ENCODE peak calls at places on chromosomes 3 and 15, in four cellular contexts. J is uterus, S is MM.1S, Q is left ventricle myocardium inferior. N is an unnamed sample.

GRCh38 chr3:66354561-66354960 is 133.8 kb downstream of the SLC25A26 start:
- DNase-seq in J (no peak), S (no peak), Q (no peak), N (no peak)

GRCh38 chr3:152835311-152836102 is 576 bp downstream of the P2RY1 start:
- DNase-seq in Q (peak), S (peak), J (peak), N (peak)

GRCh38 chr3:157529751-157530150 is 26.5 kb upstream of the VEPH1 start:
- DNase-seq in S (no peak), Q (no peak), J (no peak), N (no peak)

GRCh38 chr3:9251055-9251786 is 1.8 kb upstream of the SRGAP3 start:
- DNase-seq in S (no peak), Q (peak), J (no peak), N (no peak)

GRCh38 chr3:142077859-142078500 is 71.4 kb downstream of the TFDP2 start:
- DNase-seq in Q (no peak), J (no peak), S (no peak), N (no peak)

GRCh38 chr15:92521624-92522008 is 127.9 kb downstream of the ST8SIA2 start:
- DNase-seq in J (peak), Q (peak), S (peak), N (peak)

GRCh38 chr15:56032366-56032765 is 39.0 kb upstream of the NEDD4 start:
- DNase-seq in S (no peak), J (no peak), Q (no peak), N (peak)

GRCh38 chr3:36823806-36824205 is 59.5 kb upstream of the DCLK3 start:
- DNase-seq in S (no peak), Q (no peak), J (no peak), N (no peak)

GRCh38 chr3:39413691-39414420 is 7.3 kb downstream of the RPSA start:
- DNase-seq in Q (no peak), S (no peak), J (no peak), N (no peak)

GRCh38 chr3:13022348-13023250 is 50.6 kb downstream of the IQSEC1 start:
- DNase-seq in J (peak), Q (peak), S (no peak), N (peak)

GRCh38 chr3:133491481-133492059 is 81.9 kb upstream of the CDV3 start:
- DNase-seq in S (peak), J (no peak), Q (no peak), N (no peak)

GRCh38 chr3:68007621-68008226 is 353.3 kb upstream of the SUCLG2 start:
- DNase-seq in J (no peak), S (no peak), Q (no peak), N (peak)

GRCh38 chr3:14787630-14788029 is 31.1 kb upstream of the FGD5 start:
- DNase-seq in J (no peak), S (no peak), Q (no peak), N (peak)

GRCh38 chr15:80777137-80777536 is 2.0 kb upstream of the CEMIP start:
- DNase-seq in J (peak), S (no peak), Q (no peak), N (peak)

GRCh38 chr3:184846500-184846899 is 34.5 kb downstream of the VPS8 start:
- DNase-seq in S (no peak), Q (no peak), J (no peak), N (no peak)

GRCh38 chr3:175664911-175665310 is 805.8 kb downstream of the NAALADL2 start:
- DNase-seq in J (no peak), Q (no peak), S (no peak), N (no peak)

GRCh38 chr15:59371458-59372351 is 966 bp downstream of the MYO1E start:
- DNase-seq in Q (peak), J (peak), S (no peak), N (peak)

GRCh38 chr3:102024270-102024904 is 175.1 kb downstream of the NFKBIZ start:
- DNase-seq in J (no peak), S (no peak), Q (no peak), N (no peak)

GRCh38 chr3:81749285-81749684 is 12.2 kb downstream of the GBE1 start:
- DNase-seq in S (no peak), Q (no peak), J (no peak), N (no peak)

GRCh38 chr15:59741274-59741906 is 52.3 kb upstream of the BNIP2 start:
- DNase-seq in S (peak), Q (no peak), J (no peak), N (peak)

GRCh38 chr3:72338942-72339749 is 509.1 kb downstream of the SHQ1 start:
- DNase-seq in Q (peak), S (no peak), J (peak), N (peak)

GRCh38 chr3:14280326-14280725 is 101.7 kb downstream of the LSM3 start:
- DNase-seq in J (no peak), Q (no peak), S (no peak), N (no peak)

GRCh38 chr3:55434789-55435188 is 52.3 kb downstream of the WNT5A start:
- DNase-seq in J (no peak), Q (no peak), S (peak), N (no peak)

GRCh38 chr15:80396094-80396493 is 8.1 kb upstream of the ARNT2 start:
- DNase-seq in J (no peak), S (no peak), Q (no peak), N (no peak)

DNA sequence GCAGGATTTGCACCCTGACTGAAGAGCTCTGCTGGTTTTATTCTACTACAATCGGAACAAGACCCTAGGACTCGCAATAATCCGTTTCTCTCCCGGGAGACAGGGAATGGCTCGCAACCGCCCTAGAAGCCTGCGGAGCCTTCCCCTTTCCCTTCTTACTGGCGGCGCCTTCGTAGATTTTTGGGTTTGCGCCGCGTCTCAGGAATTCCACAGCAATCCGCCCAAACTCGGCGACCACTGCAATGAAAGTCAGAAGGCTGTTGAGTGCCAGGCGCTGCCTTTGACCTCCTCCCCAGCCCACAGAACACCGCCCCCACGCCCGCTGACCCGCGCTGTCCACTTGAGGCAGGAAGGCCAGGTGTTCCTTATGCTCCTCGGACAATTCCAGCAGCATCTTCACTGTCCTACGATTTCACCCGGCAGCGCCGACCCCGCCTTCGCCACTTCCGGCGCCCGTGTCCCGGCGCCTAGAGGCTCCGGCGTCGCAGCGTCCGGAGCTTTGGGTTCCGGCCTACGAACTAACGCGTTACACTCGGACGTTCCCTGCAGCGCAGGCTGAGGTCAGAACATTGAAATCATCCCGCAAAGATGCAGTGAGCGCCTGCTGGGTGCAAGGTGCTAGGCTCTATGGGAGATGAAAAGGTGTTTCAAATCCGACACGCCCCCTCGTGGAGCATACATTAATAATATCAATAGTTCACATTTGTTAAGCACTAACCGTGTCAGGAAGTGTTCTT is at the start of gene COMMD2:
- DNase-seq in J (peak), Q (peak), S (peak), N (peak)
- TF ChIP-seq CTCF in J (peak), Q (peak), S (peak), N (peak)

DNA sequence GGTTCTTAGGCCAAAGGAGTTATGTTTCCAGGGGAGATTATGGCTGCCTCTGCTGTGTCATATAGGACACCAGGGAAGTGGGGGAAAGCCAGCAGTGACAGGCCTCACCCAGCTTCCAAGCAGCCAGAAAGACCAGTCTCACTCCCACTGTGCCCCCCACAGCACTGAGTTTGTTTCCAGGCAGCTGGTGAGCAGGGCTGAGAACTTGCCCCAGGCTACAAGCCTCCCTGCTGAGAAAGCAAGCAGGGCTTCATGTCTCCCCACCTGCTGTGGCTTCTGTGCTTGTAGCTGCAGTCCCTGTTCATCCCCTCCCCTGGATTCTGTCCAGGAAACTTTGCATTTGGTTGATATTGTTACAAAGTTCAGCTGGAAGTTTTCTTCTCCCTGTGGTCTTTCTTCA is 376.3 kb downstream of the PDCD6IP start:
- DNase-seq in J (no peak), Q (no peak), S (no peak), N (no peak)
- TF ChIP-seq CTCF in J (no peak), Q (no peak), S (no peak), N (no peak)

DNA sequence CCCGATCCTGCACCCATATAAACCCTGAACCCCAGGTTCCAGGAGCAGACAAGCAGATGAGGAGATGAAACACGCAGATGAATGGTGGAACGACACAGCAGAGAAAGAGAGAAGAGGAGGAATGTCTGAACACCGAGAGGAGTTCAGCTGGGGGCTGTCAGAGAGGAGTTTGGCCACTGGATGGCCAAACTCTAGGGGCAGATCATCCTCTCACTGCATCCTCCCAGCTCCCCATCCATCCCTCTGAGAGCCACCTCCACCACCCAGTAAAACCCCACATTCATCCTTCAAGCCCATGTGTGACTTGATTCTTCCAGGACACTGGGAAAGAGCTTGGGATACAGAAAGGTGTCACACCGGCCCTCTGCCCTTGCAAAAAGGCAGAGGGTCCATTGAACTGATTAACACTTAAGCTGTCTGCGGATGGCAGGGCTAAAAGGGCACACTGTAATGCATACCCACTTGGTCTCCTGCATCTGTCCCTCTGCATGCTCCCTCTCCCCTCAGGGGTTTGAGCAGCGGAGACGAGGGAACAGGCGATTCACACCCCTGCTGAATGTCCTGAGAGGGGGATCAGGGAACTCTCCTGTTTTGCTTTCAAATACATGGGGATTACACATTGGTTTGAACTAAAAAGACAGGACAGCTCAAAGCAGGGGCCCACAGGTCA is 53.8 kb downstream of the TMED3 start:
- DNase-seq in J (no peak), Q (no peak), S (no peak), N (no peak)
- TF ChIP-seq CTCF in J (no peak), Q (no peak), S (no peak), N (no peak)

GRCh38 chr15:52567886-52568568 is 803 bp downstream of the ARPP19 start:
- DNase-seq in Q (no peak), S (peak), J (no peak), N (peak)

GRCh38 chr15:52563499-52564060 is 5.2 kb downstream of the ARPP19 start:
- DNase-seq in Q (no peak), J (no peak), S (no peak), N (no peak)

GRCh38 chr15:52566889-52567288 is 1.9 kb downstream of the ARPP19 start:
- DNase-seq in J (no peak), S (peak), Q (no peak), N (no peak)

GRCh38 chr15:52569244-52569585 is 385 bp upstream of the ARPP19 start:
- DNase-seq in S (no peak), J (no peak), Q (no peak), N (no peak)

DNA sequence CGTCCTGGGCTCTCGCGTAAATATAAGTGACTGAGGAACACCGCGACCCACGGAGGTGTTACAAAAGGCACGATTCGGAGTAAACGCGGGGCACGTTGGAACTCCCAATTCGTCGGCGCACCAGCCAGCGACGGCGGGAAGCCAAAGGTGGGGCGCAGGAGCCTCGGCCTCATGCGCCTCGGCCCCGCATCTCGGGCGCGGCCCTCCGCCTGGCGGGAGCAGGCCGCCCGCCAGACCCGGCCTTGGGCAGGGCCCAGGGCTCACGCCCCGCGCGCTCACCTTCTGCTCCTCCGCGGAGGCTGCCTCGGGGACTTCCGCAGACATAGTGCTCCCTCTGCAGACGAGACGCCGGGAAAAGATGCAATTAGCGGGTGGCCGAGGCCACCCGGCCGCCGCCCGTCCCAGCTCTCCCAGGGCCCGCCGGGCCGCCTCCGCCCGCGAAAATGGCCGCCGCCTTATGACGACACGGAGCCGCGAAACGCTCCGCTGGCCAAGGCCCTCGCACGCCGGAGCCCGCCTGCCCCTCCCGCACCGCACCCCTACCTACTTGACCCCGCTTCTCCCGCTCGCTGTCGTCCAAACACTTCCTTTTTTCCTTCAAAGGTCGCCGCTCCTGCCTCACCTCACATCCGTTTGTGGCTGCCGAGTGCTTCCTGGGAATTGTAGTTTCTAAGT is at the start of gene ARPP19:
- DNase-seq in Q (peak), J (peak), S (peak), N (peak)
- TF ChIP-seq CTCF in Q (peak), J (no peak), S (peak), N (peak)

GRCh38 chr3:41997702-41998551 is 36.0 kb upstream of the ULK4 start:
- DNase-seq in J (no peak), Q (no peak), S (peak), N (no peak)
- TF ChIP-seq CTCF in J (peak), Q (peak), S (peak), N (peak)